ENCODE peak calls at places on chromosomes 11 and 22, in ten cellular contexts. M is GM23248; G is hypothalamus; A is HFF-Myc; V is left colon; K is activated CD8-positive, alpha-beta T cell treated with anti-CD3 and anti-CD28 coated beads, Interleukin-2, amount 10 ng/mL, durations not matched to agents 7 days and 5 days; Q is activated gamma-delta T cell treated with Interleukin-2 at 50 U/mL for 16 hours; C is skeletal muscle cell; B is HFFc6; R is AG10803. E is an unnamed sample.

GRCh38 chr11:12079726-12080556 is 30.4 kb upstream of the MICAL2 start:
- DNase-seq in M (peak; percentile 97), G (no peak), A (peak; percentile 88), V (no peak), K (no peak), Q (no peak), C (peak; percentile 93), B (peak; percentile 98), R (peak; percentile 98), E (peak; percentile 97)

GRCh38 chr11:102347526-102348331 is 715 bp downstream of the BIRC2 start:
- DNase-seq in M (peak; percentile 78), G (peak; percentile 66), A (no peak), V (peak; percentile 25), K (peak; percentile 38), Q (no peak), C (no peak), B (peak; percentile 35), R (peak; percentile 30), E (no peak)

GRCh38 chr11:115530752-115531151 is 26.5 kb upstream of the CADM1 start:
- DNase-seq in M (no peak), G (no peak), A (no peak), V (no peak), K (no peak), Q (no peak), C (no peak), B (no peak), R (no peak), E (no peak)

GRCh38 chr11:7591992-7592391 is 78.2 kb downstream of the PPFIBP2 start:
- DNase-seq in M (no peak), G (no peak), A (no peak), V (no peak), K (no peak), Q (no peak), C (no peak), B (no peak), R (no peak), E (no peak)

GRCh38 chr11:19844806-19845205 is 132.2 kb downstream of the NAV2 start:
- DNase-seq in M (no peak), G (no peak), A (no peak), V (no peak), K (no peak), Q (no peak), C (no peak), B (no peak), R (no peak), E (no peak)

GRCh38 chr11:70478194-70478890 is 80.0 kb downstream of the CTTN start:
- DNase-seq in M (no peak), G (no peak), A (no peak), V (no peak), K (no peak), Q (no peak), C (no peak), B (no peak), R (no peak), E (no peak)

GRCh38 chr11:116224154-116224888 is 548.5 kb downstream of the BUD13 start:
- DNase-seq in M (peak; percentile 55), G (peak; percentile 50), A (peak; percentile 1), V (peak; percentile 62), K (peak; percentile 51), Q (peak; percentile 31), C (no peak), B (no peak), R (peak; percentile 23), E (no peak)

GRCh38 chr22:29520851-29521250 is 32.7 kb downstream of the THOC5 start:
- DNase-seq in M (peak; percentile 86), G (no peak), A (peak; percentile 6), V (no peak), K (no peak), Q (no peak), C (peak; percentile 37), B (peak; percentile 89), R (peak; percentile 45), E (peak; percentile 55)